ENCODE peak calls at places on chromosomes 3 and 15, in seven cellular contexts. One of them, this sample, is unnamed.

GRCh38 chr3:94162700-94163099 is 99.8 kb downstream of the NSUN3 start:
- DNase-seq in activated CD4-positive, alpha-beta T cell treated with anti-CD3 and anti-CD28 coated beads for 4 hours: no peak
- DNase-seq in EH: peak
- DNase-seq in T-helper 1 cell: no peak
- DNase-seq in posterior cingulate gyrus: no peak
- DNase-seq in iPS DF 19.7: no peak
- DNase-seq in posterior vena cava: no peak
- DNase-seq in this sample: no peak

GRCh38 chr3:39811561-39811960 is 2.2 kb downstream of the MYRIP start:
- DNase-seq in activated CD4-positive, alpha-beta T cell treated with anti-CD3 and anti-CD28 coated beads for 4 hours: no peak
- DNase-seq in EH: no peak
- DNase-seq in T-helper 1 cell: no peak
- DNase-seq in posterior cingulate gyrus: no peak
- DNase-seq in iPS DF 19.7: no peak
- DNase-seq in posterior vena cava: no peak
- DNase-seq in this sample: no peak

GRCh38 chr15:58682234-58682633 is 67.3 kb downstream of the ADAM10 start:
- DNase-seq in activated CD4-positive, alpha-beta T cell treated with anti-CD3 and anti-CD28 coated beads for 4 hours: no peak
- DNase-seq in EH: no peak
- DNase-seq in T-helper 1 cell: no peak
- DNase-seq in posterior cingulate gyrus: no peak
- DNase-seq in iPS DF 19.7: no peak
- DNase-seq in posterior vena cava: no peak
- DNase-seq in this sample: no peak

GRCh38 chr3:133532951-133533350 is 40.5 kb upstream of the CDV3 start:
- DNase-seq in activated CD4-positive, alpha-beta T cell treated with anti-CD3 and anti-CD28 coated beads for 4 hours: no peak
- DNase-seq in EH: peak
- DNase-seq in T-helper 1 cell: no peak
- DNase-seq in posterior cingulate gyrus: no peak
- DNase-seq in iPS DF 19.7: no peak
- DNase-seq in posterior vena cava: no peak
- DNase-seq in this sample: no peak

GRCh38 chr3:40660554-40660953 is 135.8 kb downstream of the ZNF621 start:
- DNase-seq in activated CD4-positive, alpha-beta T cell treated with anti-CD3 and anti-CD28 coated beads for 4 hours: no peak
- DNase-seq in EH: no peak
- DNase-seq in T-helper 1 cell: no peak
- DNase-seq in posterior cingulate gyrus: no peak
- DNase-seq in iPS DF 19.7: no peak
- DNase-seq in posterior vena cava: no peak
- DNase-seq in this sample: no peak

GRCh38 chr15:35078221-35078915 is 6.7 kb downstream of the NANOGP8 start:
- DNase-seq in activated CD4-positive, alpha-beta T cell treated with anti-CD3 and anti-CD28 coated beads for 4 hours: peak
- DNase-seq in EH: peak
- DNase-seq in T-helper 1 cell: no peak
- DNase-seq in posterior cingulate gyrus: peak
- DNase-seq in iPS DF 19.7: peak
- DNase-seq in posterior vena cava: no peak
- DNase-seq in this sample: peak

GRCh38 chr3:79684041-79684440 is 83.8 kb downstream of the ROBO1 start:
- DNase-seq in activated CD4-positive, alpha-beta T cell treated with anti-CD3 and anti-CD28 coated beads for 4 hours: no peak
- DNase-seq in EH: no peak
- DNase-seq in T-helper 1 cell: no peak
- DNase-seq in posterior cingulate gyrus: no peak
- DNase-seq in iPS DF 19.7: no peak
- DNase-seq in posterior vena cava: no peak
- DNase-seq in this sample: no peak

GRCh38 chr3:124113475-124113874 is 121.6 kb upstream of the ROPN1 start:
- DNase-seq in activated CD4-positive, alpha-beta T cell treated with anti-CD3 and anti-CD28 coated beads for 4 hours: no peak
- DNase-seq in EH: no peak
- DNase-seq in T-helper 1 cell: no peak
- DNase-seq in posterior cingulate gyrus: no peak
- DNase-seq in iPS DF 19.7: no peak
- DNase-seq in posterior vena cava: no peak
- DNase-seq in this sample: no peak

GRCh38 chr3:9866639-9867038 is 13.4 kb downstream of the CIDEC start:
- DNase-seq in activated CD4-positive, alpha-beta T cell treated with anti-CD3 and anti-CD28 coated beads for 4 hours: no peak
- DNase-seq in EH: peak
- DNase-seq in T-helper 1 cell: no peak
- DNase-seq in posterior cingulate gyrus: no peak
- DNase-seq in iPS DF 19.7: no peak
- DNase-seq in posterior vena cava: peak
- DNase-seq in this sample: no peak

GRCh38 chr3:41141431-41142164 is 57.7 kb upstream of the CTNNB1 start:
- DNase-seq in activated CD4-positive, alpha-beta T cell treated with anti-CD3 and anti-CD28 coated beads for 4 hours: no peak
- DNase-seq in EH: no peak
- DNase-seq in T-helper 1 cell: no peak
- DNase-seq in posterior cingulate gyrus: no peak
- DNase-seq in iPS DF 19.7: no peak
- DNase-seq in posterior vena cava: no peak
- DNase-seq in this sample: no peak

GRCh38 chr3:149648525-149648924 is 9.3 kb downstream of the WWTR1 start:
- DNase-seq in activated CD4-positive, alpha-beta T cell treated with anti-CD3 and anti-CD28 coated beads for 4 hours: no peak
- DNase-seq in EH: no peak
- DNase-seq in T-helper 1 cell: no peak
- DNase-seq in posterior cingulate gyrus: no peak
- DNase-seq in iPS DF 19.7: no peak
- DNase-seq in posterior vena cava: no peak
- DNase-seq in this sample: no peak

GRCh38 chr3:187403768-187404270 is 35.6 kb downstream of the RTP4 start:
- DNase-seq in activated CD4-positive, alpha-beta T cell treated with anti-CD3 and anti-CD28 coated beads for 4 hours: no peak
- DNase-seq in EH: peak
- DNase-seq in T-helper 1 cell: no peak
- DNase-seq in posterior cingulate gyrus: no peak
- DNase-seq in iPS DF 19.7: no peak
- DNase-seq in posterior vena cava: no peak
- DNase-seq in this sample: no peak

GRCh38 chr3:54213910-54214309 is 91.6 kb downstream of the CACNA2D3 start:
- DNase-seq in activated CD4-positive, alpha-beta T cell treated with anti-CD3 and anti-CD28 coated beads for 4 hours: no peak
- DNase-seq in EH: peak
- DNase-seq in T-helper 1 cell: no peak
- DNase-seq in posterior cingulate gyrus: no peak
- DNase-seq in iPS DF 19.7: no peak
- DNase-seq in posterior vena cava: no peak
- DNase-seq in this sample: no peak

GRCh38 chr15:33149919-33150318 is 44.6 kb downstream of the FMN1 start:
- DNase-seq in activated CD4-positive, alpha-beta T cell treated with anti-CD3 and anti-CD28 coated beads for 4 hours: no peak
- DNase-seq in EH: peak
- DNase-seq in T-helper 1 cell: no peak
- DNase-seq in posterior cingulate gyrus: no peak
- DNase-seq in iPS DF 19.7: no peak
- DNase-seq in posterior vena cava: no peak
- DNase-seq in this sample: no peak

GRCh38 chr15:42273900-42274692 is 863 bp upstream of the TMEM87A start:
- DNase-seq in activated CD4-positive, alpha-beta T cell treated with anti-CD3 and anti-CD28 coated beads for 4 hours: peak
- DNase-seq in EH: peak
- DNase-seq in T-helper 1 cell: peak
- DNase-seq in posterior cingulate gyrus: peak
- DNase-seq in iPS DF 19.7: no peak
- DNase-seq in posterior vena cava: peak
- DNase-seq in this sample: peak

GRCh38 chr3:31391150-31391549 is 141.6 kb upstream of the STT3B start:
- DNase-seq in activated CD4-positive, alpha-beta T cell treated with anti-CD3 and anti-CD28 coated beads for 4 hours: no peak
- DNase-seq in EH: no peak
- DNase-seq in T-helper 1 cell: no peak
- DNase-seq in posterior cingulate gyrus: no peak
- DNase-seq in iPS DF 19.7: peak
- DNase-seq in posterior vena cava: no peak
- DNase-seq in this sample: no peak

GRCh38 chr3:148280623-148281242 is 417.0 kb upstream of the AGTR1 start:
- DNase-seq in activated CD4-positive, alpha-beta T cell treated with anti-CD3 and anti-CD28 coated beads for 4 hours: no peak
- DNase-seq in EH: no peak
- DNase-seq in T-helper 1 cell: no peak
- DNase-seq in posterior cingulate gyrus: no peak
- DNase-seq in iPS DF 19.7: no peak
- DNase-seq in posterior vena cava: no peak
- DNase-seq in this sample: no peak

GRCh38 chr15:67024322-67024997 is 40.9 kb upstream of the SMAD3 start:
- DNase-seq in activated CD4-positive, alpha-beta T cell treated with anti-CD3 and anti-CD28 coated beads for 4 hours: no peak
- DNase-seq in EH: peak
- DNase-seq in T-helper 1 cell: no peak
- DNase-seq in posterior cingulate gyrus: no peak
- DNase-seq in iPS DF 19.7: no peak
- DNase-seq in posterior vena cava: peak
- DNase-seq in this sample: no peak

GRCh38 chr15:71588746-71589145 is 221.6 kb upstream of the NR2E3 start:
- DNase-seq in activated CD4-positive, alpha-beta T cell treated with anti-CD3 and anti-CD28 coated beads for 4 hours: no peak
- DNase-seq in EH: peak
- DNase-seq in T-helper 1 cell: no peak
- DNase-seq in posterior cingulate gyrus: no peak
- DNase-seq in iPS DF 19.7: no peak
- DNase-seq in posterior vena cava: no peak
- DNase-seq in this sample: no peak

GRCh38 chr3:65627102-65627501 is 411.6 kb downstream of the MAGI1 start:
- DNase-seq in activated CD4-positive, alpha-beta T cell treated with anti-CD3 and anti-CD28 coated beads for 4 hours: no peak
- DNase-seq in EH: peak
- DNase-seq in T-helper 1 cell: no peak
- DNase-seq in posterior cingulate gyrus: no peak
- DNase-seq in iPS DF 19.7: no peak
- DNase-seq in posterior vena cava: no peak
- DNase-seq in this sample: no peak

GRCh38 chr15:28915041-28915810 is 29.5 kb downstream of the APBA2 start:
- DNase-seq in activated CD4-positive, alpha-beta T cell treated with anti-CD3 and anti-CD28 coated beads for 4 hours: no peak
- DNase-seq in EH: no peak
- DNase-seq in T-helper 1 cell: no peak
- DNase-seq in posterior cingulate gyrus: no peak
- DNase-seq in iPS DF 19.7: no peak
- DNase-seq in posterior vena cava: peak
- DNase-seq in this sample: no peak

GRCh38 chr15:80999623-81000036 is 1.1 kb upstream of the TLNRD1 start:
- DNase-seq in activated CD4-positive, alpha-beta T cell treated with anti-CD3 and anti-CD28 coated beads for 4 hours: peak
- DNase-seq in EH: no peak
- DNase-seq in T-helper 1 cell: peak
- DNase-seq in posterior cingulate gyrus: no peak
- DNase-seq in iPS DF 19.7: no peak
- DNase-seq in posterior vena cava: no peak
- DNase-seq in this sample: peak

GRCh38 chr15:86773766-86774165 is 694.1 kb downstream of the AGBL1 start:
- DNase-seq in activated CD4-positive, alpha-beta T cell treated with anti-CD3 and anti-CD28 coated beads for 4 hours: no peak
- DNase-seq in EH: no peak
- DNase-seq in T-helper 1 cell: no peak
- DNase-seq in posterior cingulate gyrus: no peak
- DNase-seq in iPS DF 19.7: no peak
- DNase-seq in posterior vena cava: no peak
- DNase-seq in this sample: no peak